ENCODE peak calls at places on chromosomes 4 and X, in six cellular contexts. One of them, this sample, is unnamed.

GRCh38 chr4:186137193-186137792 is 32.8 kb downstream of the FAM149A start:
- DNase-seq in SK-N-SH: peak
- DNase-seq in trophoblast cell: peak
- DNase-seq in GM23248: peak
- DNase-seq in MM.1S: peak
- DNase-seq in IMR-90: peak
- DNase-seq in this sample: no peak

GRCh38 chr4:132809298-132810032 is 339.6 kb upstream of the PCDH10 start:
- DNase-seq in SK-N-SH: no peak
- DNase-seq in trophoblast cell: no peak
- DNase-seq in GM23248: no peak
- DNase-seq in MM.1S: no peak
- DNase-seq in IMR-90: no peak
- DNase-seq in this sample: no peak

GRCh38 chr4:184595430-184595829 is 53.8 kb downstream of the CASP3 start:
- DNase-seq in SK-N-SH: no peak
- DNase-seq in trophoblast cell: no peak
- DNase-seq in GM23248: no peak
- DNase-seq in MM.1S: no peak
- DNase-seq in IMR-90: no peak
- DNase-seq in this sample: no peak

GRCh38 chr4:112448211-112448745 is 67.7 kb downstream of the NEUROG2 start:
- DNase-seq in SK-N-SH: peak
- DNase-seq in trophoblast cell: no peak
- DNase-seq in GM23248: peak
- DNase-seq in MM.1S: no peak
- DNase-seq in IMR-90: peak
- DNase-seq in this sample: no peak

GRCh38 chr4:52001616-52002015 is 18.5 kb downstream of the LRRC66 start:
- DNase-seq in SK-N-SH: no peak
- DNase-seq in trophoblast cell: no peak
- DNase-seq in GM23248: peak
- DNase-seq in MM.1S: no peak
- DNase-seq in IMR-90: peak
- DNase-seq in this sample: no peak

GRCh38 chr4:187283306-187283705 is 559.6 kb upstream of the FAT1 start:
- DNase-seq in SK-N-SH: no peak
- DNase-seq in trophoblast cell: no peak
- DNase-seq in GM23248: peak
- DNase-seq in MM.1S: no peak
- DNase-seq in IMR-90: peak
- DNase-seq in this sample: no peak

GRCh38 chr4:8368998-8369397 is 71.5 kb downstream of the ACOX3 start:
- DNase-seq in SK-N-SH: no peak
- DNase-seq in trophoblast cell: no peak
- DNase-seq in GM23248: no peak
- DNase-seq in MM.1S: no peak
- DNase-seq in IMR-90: no peak
- DNase-seq in this sample: no peak

GRCh38 chr4:139692300-139693012 is 26.8 kb downstream of the MGST2 start:
- DNase-seq in SK-N-SH: peak
- DNase-seq in trophoblast cell: no peak
- DNase-seq in GM23248: no peak
- DNase-seq in MM.1S: no peak
- DNase-seq in IMR-90: no peak
- DNase-seq in this sample: no peak

GRCh38 chr4:76803522-76803921 is 94.4 kb downstream of the SOWAHB start:
- DNase-seq in SK-N-SH: no peak
- DNase-seq in trophoblast cell: peak
- DNase-seq in GM23248: peak
- DNase-seq in MM.1S: no peak
- DNase-seq in IMR-90: peak
- DNase-seq in this sample: peak

GRCh38 chr4:2402053-2402452 is 16.4 kb downstream of the ZFYVE28 start:
- DNase-seq in SK-N-SH: peak
- DNase-seq in trophoblast cell: peak
- DNase-seq in GM23248: peak
- DNase-seq in MM.1S: no peak
- DNase-seq in IMR-90: no peak
- DNase-seq in this sample: no peak

GRCh38 chr4:39942507-39942906 is 35.2 kb downstream of the PDS5A start:
- DNase-seq in SK-N-SH: no peak
- DNase-seq in trophoblast cell: no peak
- DNase-seq in GM23248: no peak
- DNase-seq in MM.1S: no peak
- DNase-seq in IMR-90: no peak
- DNase-seq in this sample: no peak

GRCh38 chrX:72307646-72308051 is 1.9 kb upstream of the CITED1 start:
- DNase-seq in SK-N-SH: no peak
- DNase-seq in trophoblast cell: no peak
- DNase-seq in GM23248: peak
- DNase-seq in MM.1S: no peak
- DNase-seq in IMR-90: no peak
- DNase-seq in this sample: no peak

GRCh38 chrX:346034-346813 is 27.6 kb upstream of the GTPBP6 start:
- DNase-seq in SK-N-SH: no peak
- DNase-seq in trophoblast cell: no peak
- DNase-seq in GM23248: no peak
- DNase-seq in MM.1S: no peak
- DNase-seq in IMR-90: no peak
- DNase-seq in this sample: no peak

GRCh38 chr4:24104173-24104572 is 214.3 kb upstream of the PPARGC1A start:
- DNase-seq in SK-N-SH: no peak
- DNase-seq in trophoblast cell: peak
- DNase-seq in GM23248: peak
- DNase-seq in MM.1S: no peak
- DNase-seq in IMR-90: peak
- DNase-seq in this sample: no peak

GRCh38 chr4:147299205-147299604 is 181.7 kb upstream of the EDNRA start:
- DNase-seq in SK-N-SH: no peak
- DNase-seq in trophoblast cell: no peak
- DNase-seq in GM23248: no peak
- DNase-seq in MM.1S: no peak
- DNase-seq in IMR-90: no peak
- DNase-seq in this sample: no peak

GRCh38 chrX:10741496-10742048 is 121.2 kb upstream of the MID1 start:
- DNase-seq in SK-N-SH: no peak
- DNase-seq in trophoblast cell: no peak
- DNase-seq in GM23248: no peak
- DNase-seq in MM.1S: no peak
- DNase-seq in IMR-90: no peak
- DNase-seq in this sample: no peak

GRCh38 chr4:113759696-113760093 is 1.8 kb downstream of the CAMK2D start:
- DNase-seq in SK-N-SH: no peak
- DNase-seq in trophoblast cell: no peak
- DNase-seq in GM23248: peak
- DNase-seq in MM.1S: no peak
- DNase-seq in IMR-90: peak
- DNase-seq in this sample: no peak
- H2AFZ ChIP-seq in SK-N-SH: no peak
- H2AFZ ChIP-seq in trophoblast cell: no peak
- H2AFZ ChIP-seq in GM23248: peak
- H2AFZ ChIP-seq in MM.1S: no peak
- H2AFZ ChIP-seq in IMR-90: no peak
- H2AFZ ChIP-seq in this sample: peak

DNA sequence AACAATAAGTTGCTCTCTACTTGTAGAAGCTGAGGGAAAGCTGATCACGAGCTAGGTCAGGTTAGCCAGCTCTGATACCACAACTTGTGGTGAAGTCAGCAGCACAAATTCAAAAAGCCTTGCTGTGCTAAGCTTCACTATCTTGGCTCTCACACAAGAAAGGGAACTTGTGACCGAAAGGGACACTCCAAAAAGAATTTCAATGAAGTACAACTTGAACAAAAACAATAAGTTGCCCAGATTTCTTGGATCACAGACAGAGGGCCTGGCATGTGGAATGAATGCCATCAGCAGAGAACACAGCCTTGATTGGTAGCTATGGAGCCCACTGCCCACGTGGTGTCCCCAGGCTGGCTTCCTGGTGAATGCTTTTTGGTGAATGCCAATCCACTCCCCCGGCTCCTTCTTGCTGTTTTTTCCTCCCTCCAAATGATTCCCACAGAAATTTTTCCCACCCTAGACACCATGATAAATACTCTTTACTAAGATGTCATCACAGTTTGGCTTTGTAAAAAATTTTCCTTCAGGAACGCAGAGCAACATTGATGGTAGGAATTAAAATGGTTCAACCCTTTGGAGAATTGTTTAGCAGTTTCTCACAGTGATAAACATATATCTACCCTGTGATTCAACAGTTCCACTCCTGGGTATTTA is 82.6 kb downstream of the ANXA3 start:
- DNase-seq in SK-N-SH: no peak
- DNase-seq in trophoblast cell: peak
- DNase-seq in GM23248: peak
- DNase-seq in MM.1S: peak
- DNase-seq in IMR-90: no peak
- DNase-seq in this sample: no peak
- H2AFZ ChIP-seq in SK-N-SH: peak
- H2AFZ ChIP-seq in trophoblast cell: no peak
- H2AFZ ChIP-seq in GM23248: peak
- H2AFZ ChIP-seq in MM.1S: peak
- H2AFZ ChIP-seq in IMR-90: no peak
- H2AFZ ChIP-seq in this sample: no peak

GRCh38 chrX:71118985-71119535 is 664 bp downstream of the MED12 start:
- DNase-seq in SK-N-SH: no peak
- DNase-seq in trophoblast cell: no peak
- DNase-seq in GM23248: peak
- DNase-seq in MM.1S: no peak
- DNase-seq in IMR-90: no peak
- DNase-seq in this sample: no peak
- H2AFZ ChIP-seq in SK-N-SH: no peak
- H2AFZ ChIP-seq in trophoblast cell: no peak
- H2AFZ ChIP-seq in GM23248: peak
- H2AFZ ChIP-seq in MM.1S: no peak
- H2AFZ ChIP-seq in IMR-90: peak
- H2AFZ ChIP-seq in this sample: peak

GRCh38 chr4:781493-782216 is 44.3 kb downstream of the CPLX1 start:
- DNase-seq in SK-N-SH: peak
- DNase-seq in trophoblast cell: peak
- DNase-seq in GM23248: peak
- DNase-seq in MM.1S: peak
- DNase-seq in IMR-90: peak
- DNase-seq in this sample: peak

GRCh38 chr4:785332-786073 is 40.4 kb downstream of the CPLX1 start:
- DNase-seq in SK-N-SH: no peak
- DNase-seq in trophoblast cell: no peak
- DNase-seq in GM23248: peak
- DNase-seq in MM.1S: no peak
- DNase-seq in IMR-90: no peak
- DNase-seq in this sample: no peak

GRCh38 chr4:780730-781492 is 45.0 kb downstream of the CPLX1 start:
- DNase-seq in SK-N-SH: peak
- DNase-seq in trophoblast cell: no peak
- DNase-seq in GM23248: peak
- DNase-seq in MM.1S: peak
- DNase-seq in IMR-90: peak
- DNase-seq in this sample: no peak

GRCh38 chr4:784401-785331 is 41.3 kb downstream of the CPLX1 start:
- DNase-seq in SK-N-SH: no peak
- DNase-seq in trophoblast cell: no peak
- DNase-seq in GM23248: no peak
- DNase-seq in MM.1S: no peak
- DNase-seq in IMR-90: no peak
- DNase-seq in this sample: no peak

GRCh38 chr4:783133-783541 is 42.8 kb downstream of the CPLX1 start:
- DNase-seq in SK-N-SH: no peak
- DNase-seq in trophoblast cell: no peak
- DNase-seq in GM23248: no peak
- DNase-seq in MM.1S: no peak
- DNase-seq in IMR-90: no peak
- DNase-seq in this sample: no peak
- H2AFZ ChIP-seq in SK-N-SH: peak
- H2AFZ ChIP-seq in trophoblast cell: peak
- H2AFZ ChIP-seq in GM23248: no peak
- H2AFZ ChIP-seq in MM.1S: no peak
- H2AFZ ChIP-seq in IMR-90: no peak
- H2AFZ ChIP-seq in this sample: no peak

GRCh38 chr4:135269125-135269772 is 1067.7 kb upstream of the PABPC4L start:
- DNase-seq in SK-N-SH: no peak
- DNase-seq in trophoblast cell: no peak
- DNase-seq in GM23248: no peak
- DNase-seq in MM.1S: no peak
- DNase-seq in IMR-90: no peak
- DNase-seq in this sample: no peak

DNA sequence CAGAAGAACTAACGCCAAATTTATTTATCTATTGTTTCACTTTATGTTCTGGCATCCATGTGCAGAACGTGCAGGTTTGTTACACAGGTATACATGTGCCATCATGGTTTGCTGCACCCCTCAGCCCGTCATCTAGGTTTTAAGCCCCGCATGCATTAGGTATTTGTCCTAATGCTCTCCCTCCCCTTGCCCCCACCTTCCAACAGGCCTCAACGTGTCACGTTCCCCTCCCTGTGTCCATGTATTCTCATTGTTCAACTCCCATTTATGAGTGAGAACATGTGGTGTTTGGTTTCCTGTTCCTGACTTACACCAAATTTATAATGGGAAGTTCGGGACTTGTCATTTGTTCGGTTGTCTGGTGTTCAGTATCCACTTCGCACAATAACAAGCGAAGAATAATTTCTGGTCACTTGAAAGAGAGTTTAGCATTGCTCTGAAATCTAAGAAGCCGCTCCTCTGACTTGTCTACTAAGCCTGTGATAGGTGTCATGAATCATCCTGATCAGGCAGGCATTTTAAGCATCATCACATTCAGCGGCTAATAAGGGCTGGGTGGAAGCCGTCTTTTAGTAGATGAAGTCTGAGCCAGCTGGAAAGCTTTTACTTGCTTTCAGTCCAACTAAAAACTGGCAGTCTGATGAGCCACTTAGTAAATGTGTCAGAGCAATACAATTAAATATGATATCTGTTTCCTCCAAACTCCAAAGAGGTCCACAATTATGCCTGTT is 1065.7 kb upstream of the PABPC4L start:
- DNase-seq in SK-N-SH: no peak
- DNase-seq in trophoblast cell: no peak
- DNase-seq in GM23248: no peak
- DNase-seq in MM.1S: no peak
- DNase-seq in IMR-90: no peak
- DNase-seq in this sample: no peak
- H2AFZ ChIP-seq in SK-N-SH: no peak
- H2AFZ ChIP-seq in trophoblast cell: no peak
- H2AFZ ChIP-seq in GM23248: no peak
- H2AFZ ChIP-seq in MM.1S: no peak
- H2AFZ ChIP-seq in IMR-90: peak
- H2AFZ ChIP-seq in this sample: no peak

This sample was measured in keratinocyte.